ENCODE peak calls at places on chromosomes 6 and 20, in four cellular contexts. N, M, Q and I are unnamed samples.

GRCh38 chr6:26056583-26057350 is 30.5 kb upstream of the HFE start:
- DNase-seq in M (peak), Q (peak), N (peak), I (peak)

GRCh38 chr20:60302875-60303274 is 344.7 kb downstream of the CDH26 start:
- DNase-seq in M (no peak), Q (no peak), N (no peak), I (no peak)

GRCh38 chr6:156687875-156688549 is 89.2 kb upstream of the ARID1B start:
- DNase-seq in N (peak), Q (no peak), M (peak), I (peak)

GRCh38 chr6:168041928-168042327 is 37.1 kb downstream of the FRMD1 start:
- DNase-seq in Q (no peak), N (no peak), M (no peak), I (no peak)

GRCh38 chr20:15220778-15221565 is 883.6 kb upstream of the FLRT3 start:
- DNase-seq in Q (no peak), N (no peak), M (no peak), I (no peak)

GRCh38 chr6:3026811-3027626 is 27.3 kb downstream of the NQO2 start:
- DNase-seq in N (no peak), Q (no peak), M (no peak), I (no peak)

GRCh38 chr20:8304124-8304800 is 172.2 kb downstream of the PLCB1 start:
- DNase-seq in M (no peak), N (no peak), Q (no peak), I (no peak)

GRCh38 chr6:42217523-42218367 is at the start of gene MRPS10:
- DNase-seq in N (peak), Q (peak), M (peak), I (peak)

GRCh38 chr20:35866446-35867202 is 87.7 kb downstream of the SCAND1 start:
- DNase-seq in N (no peak), Q (no peak), M (no peak), I (no peak)

GRCh38 chr6:36296240-36296639 is 26.4 kb downstream of the PNPLA1 start:
- DNase-seq in M (no peak), N (no peak), Q (no peak), I (no peak)

GRCh38 chr6:153790048-153790447 is 249.0 kb upstream of the OPRM1 start:
- DNase-seq in N (no peak), M (no peak), Q (peak), I (no peak)

GRCh38 chr6:27814665-27815424 is 97.4 kb downstream of the OR2B2 start:
- DNase-seq in M (peak), Q (peak), N (peak), I (peak)

GRCh38 chr20:49868964-49869363 is 46.4 kb downstream of the SPATA2 start:
- DNase-seq in Q (no peak), M (no peak), N (no peak), I (no peak)

GRCh38 chr6:157795826-157796225 is 27.2 kb upstream of the SNX9 start:
- DNase-seq in Q (no peak), M (no peak), N (no peak), I (no peak)

GRCh38 chr20:51529027-51529749 is 13.3 kb downstream of the NFATC2 start:
- DNase-seq in N (no peak), Q (no peak), M (no peak), I (no peak)

GRCh38 chr20:63322923-63323253 is 29.9 kb downstream of the COL20A1 start:
- DNase-seq in Q (no peak), M (no peak), N (no peak), I (no peak)

GRCh38 chr6:7154341-7155139 is 46.8 kb downstream of the RREB1 start:
- DNase-seq in N (no peak), M (no peak), Q (no peak), I (no peak)

GRCh38 chr20:36493801-36494114 is 47.6 kb upstream of the MYL9 start:
- DNase-seq in N (peak), M (no peak), Q (no peak), I (peak)

GRCh38 chr20:51404297-51405060 is 138.0 kb downstream of the NFATC2 start:
- DNase-seq in Q (no peak), N (no peak), M (no peak), I (no peak)

GRCh38 chr6:93849857-93850256 is 430.5 kb upstream of the EPHA7 start:
- DNase-seq in M (no peak), N (no peak), Q (no peak), I (no peak)

GRCh38 chr20:9068896-9069663 is at the start of gene PLCB4:
- DNase-seq in M (peak), Q (peak), N (peak), I (no peak)

GRCh38 chr20:38216201-38216600 is 44.3 kb downstream of the KIAA1755 start:
- DNase-seq in M (no peak), N (no peak), Q (no peak), I (no peak)

GRCh38 chr20:39258253-39258652 is 296.1 kb downstream of the DHX35 start:
- DNase-seq in M (no peak), Q (no peak), N (no peak), I (no peak)

GRCh38 chr20:8464368-8464767 is 332.3 kb downstream of the PLCB1 start:
- DNase-seq in N (no peak), Q (peak), M (no peak), I (no peak)

GRCh38 chr6:13536796-13537526 is 37.4 kb upstream of the SIRT5 start:
- DNase-seq in N (no peak), M (no peak), Q (no peak), I (no peak)

GRCh38 chr20:3043381-3043780 is at the start of gene GNRH2:
- DNase-seq in N (no peak), M (no peak), Q (no peak), I (no peak)

GRCh38 chr20:23161244-23161875 is 75.2 kb upstream of the CD93 start:
- DNase-seq in M (peak), N (no peak), Q (no peak), I (no peak)

GRCh38 chr20:25022680-25023079 is 30.1 kb upstream of the APMAP start:
- DNase-seq in Q (no peak), N (no peak), M (peak), I (no peak)

GRCh38 chr20:61725966-61726365 is 339.7 kb downstream of the TAF4 start:
- DNase-seq in M (no peak), N (no peak), Q (no peak), I (no peak)

GRCh38 chr6:162165479-162165878 is 562.1 kb downstream of the PRKN start:
- DNase-seq in N (no peak), M (no peak), Q (no peak), I (no peak)

GRCh38 chr20:56826971-56827645 is 198.0 kb downstream of the TFAP2C start:
- DNase-seq in Q (peak), M (no peak), N (no peak), I (no peak)
- H3K27ac ChIP-seq in Q (no peak), M (no peak), N (no peak), I (no peak)

DNA sequence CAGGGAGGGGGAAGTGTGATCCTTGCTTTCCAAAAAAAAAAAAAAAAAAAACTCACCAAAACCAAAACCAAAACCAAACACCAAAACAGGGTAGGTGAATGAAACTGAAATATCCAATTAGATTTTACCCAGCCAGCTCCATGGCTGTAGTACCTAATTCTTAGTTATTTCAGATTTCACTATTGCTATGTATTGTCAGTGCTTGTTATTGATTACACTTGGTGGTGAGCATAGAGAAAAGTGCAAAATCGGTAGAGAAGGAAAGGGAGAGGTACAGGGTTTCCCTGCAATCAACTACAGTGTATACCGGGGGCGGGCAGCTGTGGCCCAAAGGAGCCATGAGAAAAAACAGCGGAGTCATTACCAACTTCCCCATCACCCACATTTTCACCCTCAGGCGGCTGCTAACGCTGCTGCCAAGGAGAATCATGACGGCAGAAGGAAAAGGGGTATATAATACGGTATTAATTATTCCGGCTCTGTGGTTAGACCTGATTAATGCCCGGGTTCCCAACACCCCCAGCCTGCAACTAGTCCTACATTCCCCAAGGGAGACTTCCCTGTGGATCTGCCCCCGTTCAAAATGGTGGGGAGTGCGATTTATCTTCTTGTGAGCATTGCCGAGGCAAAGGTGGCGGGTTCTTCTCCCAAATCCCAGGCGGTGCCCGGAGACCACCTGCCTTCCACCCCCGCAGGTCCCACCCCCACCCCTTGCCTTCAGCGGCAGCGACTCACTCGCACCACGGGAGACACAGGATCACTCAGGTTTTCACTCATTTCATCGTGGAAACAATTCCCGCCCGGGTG is at the start of gene C6orf62:
- DNase-seq in Q (no peak), M (peak), N (peak), I (no peak)
- TF ChIP-seq POLR2A in Q (no peak), M (no peak), N (no peak), I (no peak)

GRCh38 chr6:138230759-138231398 is 12.6 kb upstream of the PBOV1 start:
- DNase-seq in N (no peak), M (no peak), Q (no peak), I (no peak)
- H3K27ac ChIP-seq in N (no peak), M (no peak), Q (no peak), I (no peak)

DNA sequence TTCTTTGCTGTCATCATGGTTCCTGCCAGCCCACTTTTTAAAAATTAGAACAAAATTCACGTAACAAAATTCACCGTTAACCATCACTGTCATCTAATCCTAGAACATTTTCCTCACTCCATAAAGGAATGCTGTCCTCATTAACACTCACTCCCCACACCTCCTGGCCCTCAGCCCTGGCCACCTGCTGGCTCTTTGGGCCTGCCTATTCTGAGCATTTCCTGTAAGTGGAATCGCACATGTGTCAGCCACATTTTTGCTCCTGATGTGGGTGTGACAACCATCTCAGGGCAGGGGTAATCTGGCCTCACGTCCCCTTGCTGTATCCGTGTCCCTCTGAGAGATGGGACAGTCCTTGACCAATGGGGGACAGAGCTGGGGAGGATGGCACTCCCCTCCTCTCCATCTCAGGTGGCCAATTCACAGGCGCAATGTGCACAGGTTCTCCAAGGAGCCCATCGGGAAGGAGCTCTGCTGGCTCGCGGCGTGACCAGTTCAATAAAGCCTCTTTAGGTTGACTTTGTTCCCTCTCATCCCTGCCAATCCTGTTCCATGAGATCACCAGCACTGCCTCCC is 196.5 kb upstream of the SLC24A3 start:
- DNase-seq in N (no peak), Q (no peak), M (no peak), I (no peak)
- TF ChIP-seq POLR2A in N (no peak), Q (no peak), M (no peak), I (no peak)

GRCh38 chr6:149366237-149366921 is 33.7 kb upstream of the SUMO4 start:
- DNase-seq in Q (no peak), N (no peak), M (no peak), I (no peak)
- H3K27ac ChIP-seq in Q (no peak), N (no peak), M (no peak), I (no peak)

DNA sequence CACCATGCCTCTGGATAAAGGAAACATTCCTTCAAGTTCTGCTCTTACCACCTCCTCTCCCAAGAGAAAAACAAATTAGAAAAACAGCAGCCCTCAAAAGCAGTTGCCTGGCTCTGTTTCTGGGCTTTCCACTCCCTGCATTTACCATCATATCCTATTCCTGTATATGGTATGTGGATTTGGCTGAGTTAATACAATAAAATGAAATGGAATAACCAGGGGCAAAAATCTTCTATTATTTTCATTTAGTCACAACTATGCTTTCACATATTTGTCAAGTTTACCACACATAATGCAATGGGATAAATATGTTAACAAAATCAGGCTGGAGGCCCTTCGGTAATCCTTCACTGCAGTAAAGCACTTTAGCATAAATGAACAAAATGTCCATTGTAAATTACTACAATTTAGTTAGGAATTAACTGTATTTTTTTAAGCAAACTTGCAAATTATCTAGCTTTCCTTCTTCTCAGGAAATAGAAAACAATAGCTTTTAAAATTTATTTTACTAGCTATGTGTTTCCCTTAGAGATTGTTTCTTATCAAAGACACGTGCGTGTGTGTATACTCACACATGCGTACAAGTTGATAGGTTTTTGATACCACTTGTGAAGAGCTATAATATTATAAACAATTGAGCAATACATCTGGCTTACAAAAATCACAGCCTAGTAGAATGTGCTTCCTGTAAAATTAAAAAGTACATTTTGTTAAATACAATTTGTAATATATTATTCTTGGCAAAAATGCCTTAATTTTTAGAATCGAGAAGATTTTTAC is 34.1 kb downstream of the COL12A1 start:
- DNase-seq in N (no peak), Q (no peak), M (no peak), I (no peak)
- TF ChIP-seq POLR2A in N (no peak), Q (no peak), M (no peak), I (no peak)

GRCh38 chr20:17794400-17794799 is 94.6 kb downstream of the BANF2 start:
- DNase-seq in Q (no peak), N (no peak), M (no peak), I (peak)
- H3K27ac ChIP-seq in Q (no peak), N (peak), M (no peak), I (no peak)

GRCh38 chr20:10861619-10862018 is 187.8 kb upstream of the JAG1 start:
- DNase-seq in Q (peak), N (no peak), M (no peak), I (no peak)

GRCh38 chr20:10863337-10864060 is 189.7 kb upstream of the JAG1 start:
- DNase-seq in M (no peak), Q (peak), N (peak), I (peak)

GRCh38 chr20:10868299-10868698 is 194.5 kb upstream of the JAG1 start:
- DNase-seq in N (no peak), M (no peak), Q (no peak), I (no peak)

GRCh38 chr20:10861086-10861485 is 187.3 kb upstream of the JAG1 start:
- DNase-seq in M (no peak), N (no peak), Q (peak), I (no peak)

GRCh38 chr20:10864076-10864672 is 190.4 kb upstream of the JAG1 start:
- DNase-seq in N (peak), Q (peak), M (peak), I (no peak)
- TF ChIP-seq POLR2A in N (no peak), Q (no peak), M (peak), I (no peak)